ENCODE peak calls at places on chromosomes 3 and 15, in ten cellular contexts. F is ovary, P is GM12878, S is testis, E is adrenal gland, B is right lobe of liver, Y is breast epithelium, A is uterus, G is gastrocnemius medialis, I is IMR-90. Q is an unnamed sample.

GRCh38 chr3:43998841-43999805 is 242.6 kb upstream of the TOPAZ1 start:
- DNase-seq in F (no peak), P (no peak), S (peak; percentile 68), E (no peak), B (no peak), Y (no peak), A (no peak), G (no peak), I (no peak), Q (no peak)

GRCh38 chr3:186096295-186096694 is 12.6 kb downstream of the ETV5 start:
- DNase-seq in F (no peak), P (no peak), S (no peak), E (no peak), B (no peak), Y (no peak), A (no peak), G (no peak), I (no peak), Q (no peak)

GRCh38 chr3:111691293-111691909 is 96.3 kb upstream of the ZBED2 start:
- DNase-seq in F (no peak), P (no peak), S (no peak), E (no peak), B (no peak), Y (no peak), A (no peak), G (no peak), I (peak; percentile 76), Q (no peak)

GRCh38 chr15:23877502-23878412 is 190.7 kb upstream of the NDN start:
- DNase-seq in F (peak; percentile 63), P (no peak), S (peak; percentile 86), E (peak; percentile 30), B (peak; percentile 67), Y (no peak), A (peak; percentile 42), G (no peak), I (no peak), Q (no peak)

GRCh38 chr15:34206016-34206415 is 3.9 kb downstream of the KATNBL1 start:
- DNase-seq in F (no peak), P (no peak), S (no peak), E (no peak), B (no peak), Y (no peak), A (no peak), G (no peak), I (peak; percentile 66), Q (no peak)

GRCh38 chr3:105505167-105505566 is 138.5 kb downstream of the ALCAM start:
- DNase-seq in F (no peak), P (no peak), S (no peak), E (no peak), B (no peak), Y (no peak), A (no peak), G (no peak), I (no peak), Q (no peak)

GRCh38 chr3:165504554-165504953 is 308.4 kb upstream of the SLITRK3 start:
- DNase-seq in F (no peak), P (no peak), S (no peak), E (no peak), B (no peak), Y (no peak), A (no peak), G (no peak), I (no peak), Q (no peak)

GRCh38 chr3:23272820-23273219 is 69.7 kb downstream of the UBE2E2 start:
- DNase-seq in F (no peak), P (no peak), S (no peak), E (no peak), B (no peak), Y (no peak), A (no peak), G (no peak), I (no peak), Q (no peak)

GRCh38 chr15:28919201-28919627 is 33.4 kb downstream of the APBA2 start:
- DNase-seq in F (no peak), P (no peak), S (no peak), E (no peak), B (no peak), Y (no peak), A (no peak), G (no peak), I (no peak), Q (no peak)

GRCh38 chr3:173876476-173876875 is 478.9 kb downstream of the NLGN1 start:
- DNase-seq in F (no peak), P (no peak), S (no peak), E (no peak), B (no peak), Y (no peak), A (no peak), G (no peak), I (no peak), Q (no peak)

GRCh38 chr15:90790057-90790456 is 72.9 kb downstream of the BLM start:
- DNase-seq in F (no peak), P (no peak), S (no peak), E (no peak), B (no peak), Y (no peak), A (no peak), G (no peak), I (no peak), Q (no peak)
- TF ChIP-seq POLR2A in F (no peak), P (no peak), S (no peak), E (no peak), B (no peak), Y (no peak), A (no peak), G (no peak), I (no peak), Q (no peak)

GRCh38 chr15:90903733-90904536 is 833 bp downstream of the MAN2A2 start:
- DNase-seq in F (no peak), P (no peak), S (peak; percentile 46), E (no peak), B (peak; percentile 54), Y (no peak), A (no peak), G (no peak), I (no peak), Q (no peak)
- TF ChIP-seq POLR2A in F (no peak), P (no peak), S (no peak), E (no peak), B (no peak), Y (no peak), A (no peak), G (no peak), I (no peak), Q (no peak)

GRCh38 chr3:15861163-15861562 is 63.4 kb upstream of the ANKRD28 start:
- DNase-seq in F (no peak), P (no peak), S (no peak), E (no peak), B (no peak), Y (no peak), A (no peak), G (no peak), I (no peak), Q (no peak)

GRCh38 chr3:15859507-15860013 is 61.8 kb upstream of the ANKRD28 start:
- DNase-seq in F (peak; percentile 86), P (no peak), S (peak; percentile 91), E (peak; percentile 82), B (peak; percentile 89), Y (peak; percentile 71), A (peak; percentile 78), G (peak; percentile 80), I (peak; percentile 74), Q (peak; percentile 94)

GRCh38 chr3:15860014-15860934 is 62.5 kb upstream of the ANKRD28 start:
- DNase-seq in F (peak; percentile 71), P (no peak), S (peak; percentile 70), E (peak; percentile 52), B (peak; percentile 81), Y (peak; percentile 59), A (peak; percentile 35), G (peak; percentile 36), I (peak; percentile 58), Q (peak; percentile 23)

DNA sequence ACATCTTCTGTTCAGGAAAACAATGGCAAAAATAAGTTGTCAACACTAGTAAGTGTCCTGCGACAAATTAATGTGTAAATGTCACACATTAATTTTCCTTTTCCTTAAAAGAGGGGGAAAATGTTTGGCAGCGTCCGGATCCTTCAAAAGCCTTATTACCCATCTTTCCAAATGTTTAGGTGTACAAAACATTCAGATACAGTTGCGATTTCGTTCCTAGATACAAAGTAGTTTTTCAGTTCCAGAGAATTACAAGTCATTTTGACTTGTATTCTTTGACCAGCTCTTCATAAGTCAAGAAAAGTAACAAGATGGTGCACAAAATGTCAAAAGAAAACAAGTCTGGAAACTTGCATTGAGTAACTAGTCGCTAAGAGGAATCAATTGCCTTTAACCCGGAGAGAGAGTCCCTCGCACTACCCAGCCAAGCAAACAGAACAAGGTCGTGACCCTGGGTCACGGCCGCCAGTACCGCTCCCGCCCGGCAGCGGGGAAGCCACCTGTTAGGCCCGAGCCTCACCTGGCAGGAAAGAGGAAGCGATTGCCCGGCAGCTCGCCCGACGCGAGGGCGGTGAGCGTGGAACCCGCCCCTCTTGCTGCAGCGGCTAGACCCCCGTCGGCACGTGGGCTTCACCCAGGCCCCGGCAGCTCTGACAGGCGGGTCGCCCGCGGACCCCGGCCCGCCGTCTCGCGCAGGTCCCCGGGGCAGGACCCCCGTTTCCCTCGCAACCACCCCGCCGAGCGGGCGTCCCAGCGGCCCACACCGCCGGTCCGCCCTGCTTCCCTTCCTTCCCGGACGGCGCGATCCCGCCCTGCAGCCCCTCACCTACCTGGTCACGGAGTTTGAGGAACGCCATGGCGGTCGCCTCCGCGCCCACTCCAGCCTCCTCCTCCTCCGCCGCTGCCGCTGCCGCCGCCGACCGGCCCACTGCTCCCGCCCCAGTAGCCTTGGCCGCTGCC is 61.0 kb upstream of the ANKRD28 start:
- DNase-seq in F (peak; percentile 59), P (peak; percentile 26), S (peak; percentile 62), E (peak; percentile 37), B (peak; percentile 92), Y (peak; percentile 63), A (peak; percentile 28), G (peak; percentile 64), I (no peak), Q (peak; percentile 17)
- TF ChIP-seq POLR2A in F (no peak), P (peak; percentile 85), S (no peak), E (no peak), B (peak; percentile 31), Y (no peak), A (no peak), G (no peak), I (no peak), Q (no peak)

GRCh38 chr15:79918278-79918677 is 21.5 kb upstream of the MTHFS start:
- DNase-seq in F (no peak), P (no peak), S (no peak), E (no peak), B (no peak), Y (no peak), A (no peak), G (no peak), I (no peak), Q (no peak)
- TF ChIP-seq POLR2A in F (no peak), P (peak; percentile 59), S (no peak), E (no peak), B (no peak), Y (no peak), A (no peak), G (no peak), I (no peak), Q (no peak)

GRCh38 chr3:5013021-5013906 is 34.0 kb downstream of the BHLHE40 start:
- DNase-seq in F (no peak), P (no peak), S (no peak), E (no peak), B (no peak), Y (peak; percentile 65), A (no peak), G (no peak), I (peak; percentile 47), Q (no peak)
- TF ChIP-seq POLR2A in F (no peak), P (no peak), S (no peak), E (no peak), B (no peak), Y (no peak), A (no peak), G (no peak), I (no peak), Q (no peak)